ENCODE peak calls at places on chromosomes 6 and 20, in five cellular contexts. D, A, K, V and X are unnamed samples. For H3K36me3 and H3K27me3, the result is how much of the 10 kb centered on the place peaks cover.

GRCh38 chr6:2275207-2275891 is 29.9 kb upstream of the GMDS start:
- DNase-seq in A (no peak), D (peak), V (no peak), K (no peak), X (no peak)

GRCh38 chr6:34170341-34170740 is 24.5 kb upstream of the GRM4 start:
- DNase-seq in V (no peak), D (peak), A (no peak), K (no peak), X (no peak)

GRCh38 chr20:63697357-63697867 is 960 bp downstream of the TNFRSF6B start:
- DNase-seq in A (no peak), K (no peak), D (no peak), V (no peak), X (no peak)

GRCh38 chr6:137878070-137878809 is 11.2 kb downstream of the TNFAIP3 start:
- DNase-seq in K (no peak), V (no peak), D (no peak), A (no peak), X (no peak)

GRCh38 chr6:116467514-116467913 is 6.3 kb downstream of the CALHM6 start:
- DNase-seq in V (no peak), D (no peak), K (no peak), A (no peak), X (no peak)

GRCh38 chr6:136123464-136123863 is 126.6 kb downstream of the MTFR2 start:
- DNase-seq in K (no peak), V (no peak), A (no peak), D (peak), X (no peak)

GRCh38 chr6:105305521-105305920 is 97.4 kb downstream of the PREP start:
- DNase-seq in K (no peak), A (no peak), V (no peak), D (no peak), X (no peak)

GRCh38 chr20:32501709-32502108 is 83.4 kb downstream of the NOL4L start:
- DNase-seq in D (peak), V (no peak), A (no peak), K (no peak), X (no peak)

GRCh38 chr6:25579902-25580495 is 72.0 kb upstream of the SCGN start:
- DNase-seq in K (no peak), D (no peak), V (no peak), A (no peak), X (no peak)

GRCh38 chr20:58531657-58532056 is 16.5 kb upstream of the APCDD1L start:
- DNase-seq in K (no peak), V (no peak), A (no peak), D (no peak), X (no peak)

GRCh38 chr6:30327232-30327746 is 562 bp downstream of the TRIM39 start:
- DNase-seq in A (no peak), D (no peak), V (no peak), K (no peak), X (no peak)

GRCh38 chr6:30329331-30329730 is 2.6 kb downstream of the TRIM39 start:
- DNase-seq in V (no peak), K (no peak), A (no peak), D (no peak), X (no peak)

GRCh38 chr6:30334077-30334476 is 7.3 kb downstream of the TRIM39 start:
- DNase-seq in A (no peak), D (peak), K (no peak), V (no peak), X (no peak)

GRCh38 chr6:30326446-30327231 is at the start of gene TRIM39:
- DNase-seq in D (peak), A (peak), K (peak), V (peak), X (peak)

GRCh38 chr6:30331981-30332380 is 5.3 kb downstream of the TRIM39 start:
- DNase-seq in D (no peak), A (no peak), V (no peak), K (no peak), X (no peak)
- H3K36me3 ChIP-seq in D (under half), A (half or more), V (half or more), K (under half), X (half or more)

GRCh38 chr20:60116128-60116909 is 158.1 kb downstream of the CDH26 start:
- DNase-seq in K (no peak), V (no peak), D (no peak), A (no peak), X (no peak)
- H3K4me3 ChIP-seq in K (no peak), V (no peak), D (no peak), A (no peak), X (no peak)

GRCh38 chr6:123808556-123808955 is 4.9 kb downstream of the NKAIN2 start:
- DNase-seq in D (no peak), K (no peak), V (no peak), A (no peak), X (no peak)
- H3K27me3 ChIP-seq in D (under half), K (under half), V (under half), A (under half), X (under half)

GRCh38 chr20:62320581-62321354 is 18.0 kb downstream of the ADRM1 start:
- DNase-seq in A (peak), V (no peak), K (no peak), D (no peak), X (no peak)
- H3K36me3 ChIP-seq in A (half or more), V (under half), K (under half), D (under half), X (under half)

DNA sequence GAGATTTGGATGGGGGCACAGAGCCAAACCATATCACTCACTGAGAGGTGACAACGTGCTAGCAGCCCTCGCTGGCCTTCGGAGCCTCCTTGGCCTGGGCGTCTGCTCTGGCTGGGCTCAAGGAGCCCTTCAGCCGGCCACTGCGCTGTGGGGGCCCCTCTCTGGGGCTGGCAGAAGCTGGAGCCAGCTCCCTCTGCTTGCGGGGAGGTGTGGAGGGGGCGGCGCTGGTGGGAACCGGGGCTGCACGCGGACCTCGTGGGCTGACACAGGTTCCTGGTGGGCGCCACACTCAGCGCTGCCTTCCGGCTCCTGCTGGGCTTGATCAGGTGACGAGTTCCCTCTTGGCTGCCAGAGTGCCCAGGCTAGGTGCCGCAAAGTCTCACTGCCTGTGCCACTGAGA is 489.2 kb downstream of the PKHD1 start:
- DNase-seq in A (no peak), D (no peak), V (no peak), K (no peak), X (no peak)
- H3K4me3 ChIP-seq in A (no peak), D (no peak), V (no peak), K (no peak), X (no peak)

DNA sequence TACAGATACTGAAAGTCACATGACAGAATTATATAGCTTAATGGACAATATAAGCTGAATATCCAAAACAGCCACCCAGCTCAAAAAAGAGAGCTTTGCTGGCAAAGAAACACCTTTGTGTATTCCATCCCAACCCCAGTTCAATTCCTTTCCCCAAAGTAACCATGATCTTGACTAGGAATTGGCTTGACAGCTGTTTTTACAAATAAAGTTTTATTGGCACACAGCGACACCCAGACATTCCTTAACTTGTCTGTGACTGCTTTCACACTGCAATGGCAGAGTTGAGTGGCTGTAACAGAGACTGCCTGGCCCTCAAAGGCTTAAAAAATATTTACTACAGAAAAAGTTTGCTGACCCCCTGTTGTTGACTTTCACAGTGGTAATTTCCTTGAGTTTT is 264.0 kb upstream of the TSHZ2 start:
- DNase-seq in V (no peak), K (no peak), A (no peak), D (no peak), X (no peak)
- H3K27me3 ChIP-seq in V (under half), K (under half), A (under half), D (under half), X (under half)

GRCh38 chr6:142915129-142915697 is 29.8 kb downstream of the HIVEP2 start:
- DNase-seq in V (no peak), D (no peak), K (no peak), A (no peak), X (no peak)

GRCh38 chr6:142918339-142919042 is 26.5 kb downstream of the HIVEP2 start:
- DNase-seq in A (no peak), D (no peak), K (no peak), V (no peak), X (no peak)

GRCh38 chr6:142913511-142914047 is 31.4 kb downstream of the HIVEP2 start:
- DNase-seq in V (peak), K (peak), D (no peak), A (no peak), X (peak)

GRCh38 chr6:142914371-142914770 is 30.6 kb downstream of the HIVEP2 start:
- DNase-seq in D (no peak), K (no peak), V (no peak), A (no peak), X (no peak)

GRCh38 chr6:142916881-142917280 is 28.1 kb downstream of the HIVEP2 start:
- DNase-seq in V (no peak), K (no peak), D (no peak), A (no peak), X (no peak)
- H3K36me3 ChIP-seq in V (under half), K (under half), D (under half), A (under half), X (under half)

GRCh38 chr6:38445912-38446311 is 193.8 kb downstream of the BTBD9 start:
- DNase-seq in K (no peak), A (no peak), D (peak), V (no peak), X (no peak)

GRCh38 chr6:38453302-38453701 is 186.4 kb downstream of the BTBD9 start:
- DNase-seq in V (no peak), A (no peak), D (no peak), K (no peak), X (no peak)

GRCh38 chr6:38445321-38445720 is 194.4 kb downstream of the BTBD9 start:
- DNase-seq in K (no peak), V (no peak), D (peak), A (no peak), X (no peak)

GRCh38 chr6:38452816-38453215 is 186.9 kb downstream of the BTBD9 start:
- DNase-seq in V (no peak), A (no peak), K (no peak), D (no peak), X (no peak)

DNA sequence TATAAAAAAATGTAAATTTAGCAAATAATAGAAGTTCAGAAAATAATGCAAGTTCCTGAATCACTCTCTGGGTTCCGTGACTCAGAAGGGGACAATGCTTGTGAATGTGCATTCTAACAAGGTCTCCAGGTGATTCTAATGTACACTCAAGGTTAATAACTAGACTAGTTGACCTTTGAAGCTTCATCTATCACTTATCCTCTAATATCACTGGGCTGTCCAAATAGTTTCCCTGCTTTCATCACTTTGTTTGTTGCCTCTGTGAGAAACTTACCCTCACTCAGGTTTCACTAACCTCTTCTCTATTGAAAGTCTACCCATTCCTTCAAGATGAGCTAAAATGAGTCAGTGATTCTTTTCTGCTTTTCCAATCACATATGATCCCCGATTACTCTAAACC is 189.0 kb downstream of the BTBD9 start:
- DNase-seq in D (no peak), V (no peak), A (no peak), K (no peak), X (no peak)
- H3K4me3 ChIP-seq in D (no peak), V (no peak), A (no peak), K (no peak), X (no peak)

GRCh38 chr20:46253391-46253790 is 54.9 kb downstream of the CDH22 start:
- DNase-seq in K (no peak), A (peak), V (no peak), D (no peak), X (no peak)

GRCh38 chr20:46249671-46250070 is 58.6 kb downstream of the CDH22 start:
- DNase-seq in K (no peak), A (no peak), D (no peak), V (no peak), X (no peak)

GRCh38 chr20:46251211-46251673 is 57.1 kb downstream of the CDH22 start:
- DNase-seq in A (no peak), D (no peak), V (no peak), K (no peak), X (no peak)

GRCh38 chr20:46252352-46253091 is 55.8 kb downstream of the CDH22 start:
- DNase-seq in K (no peak), V (no peak), A (no peak), D (no peak), X (no peak)

DNA sequence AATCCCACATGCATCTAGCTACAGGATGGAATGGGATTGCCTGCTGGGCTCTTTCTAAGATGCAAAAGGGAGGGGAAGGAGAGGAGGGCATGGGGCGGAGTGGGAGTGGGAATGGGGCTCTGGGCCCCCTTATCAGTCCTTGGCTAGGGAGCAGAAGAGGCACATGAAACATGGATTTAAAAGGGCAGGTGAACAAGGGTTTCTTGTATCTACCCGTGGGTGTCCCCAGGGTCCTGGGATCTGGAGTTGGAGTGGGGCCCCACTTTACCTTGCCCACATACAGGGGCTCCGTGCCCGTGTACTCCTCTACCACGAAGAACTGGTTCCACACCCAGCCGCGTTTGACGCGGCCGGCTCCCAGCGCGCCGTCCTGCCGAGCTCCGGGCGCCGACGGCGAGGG is 57.5 kb downstream of the CDH22 start:
- DNase-seq in A (no peak), K (no peak), D (no peak), V (no peak), X (no peak)
- H3K27me3 ChIP-seq in A (under half), K (under half), D (half or more), V (under half), X (under half)